ENCODE peak calls at places on chromosomes 5 and 9, in nine cellular contexts. M is fibroblast of lung, Y is neuronal stem cell, T is astrocyte, N is MM.1S, U is mammary epithelial cell, B is IMR-90, D is keratinocyte, Z is K562. K is an unnamed sample. For H3K9me3, the result is how much of the 10 kb centered on the place peaks cover.

GRCh38 chr5:44868541-44868940 is 59.8 kb downstream of the MRPS30 start:
- DNase-seq in B (no peak), N (no peak), Z (no peak), T (peak), U (no peak), Y (no peak), M (peak), D (no peak), K (peak)

GRCh38 chr5:151670074-151670686 is 16.5 kb downstream of the SPARC start:
- DNase-seq in N (no peak), T (no peak), M (peak), Y (no peak), Z (no peak), U (no peak), B (peak), D (no peak), K (no peak)

GRCh38 chr5:16508730-16509531 is 43.3 kb upstream of the ZNF622 start:
- DNase-seq in Z (peak), Y (no peak), D (peak), M (no peak), T (no peak), U (peak), N (no peak), B (no peak), K (peak)

GRCh38 chr5:169694221-169694620 is 57.1 kb downstream of the DOCK2 start:
- DNase-seq in M (peak), D (no peak), U (no peak), Y (no peak), N (no peak), T (peak), Z (no peak), B (peak), K (no peak)

GRCh38 chr9:115000217-115000639 is 69.8 kb upstream of the TNFSF8 start:
- DNase-seq in T (no peak), M (no peak), Z (no peak), D (no peak), B (no peak), N (no peak), U (no peak), Y (no peak), K (no peak)

GRCh38 chr9:101738566-101739183 is at the start of gene GRIN3A:
- DNase-seq in B (no peak), T (no peak), Y (peak), D (no peak), N (no peak), M (no peak), U (no peak), Z (peak), K (no peak)

GRCh38 chr9:22008662-22009562 is at the start of gene CDKN2B:
- DNase-seq in N (no peak), M (peak), U (peak), D (peak), Y (peak), Z (no peak), T (peak), B (peak), K (peak)

GRCh38 chr9:121285835-121286687 is 18.1 kb downstream of the GSN start:
- DNase-seq in Z (peak), D (no peak), U (peak), N (no peak), T (peak), B (peak), Y (no peak), M (peak), K (no peak)

GRCh38 chr5:78753093-78753531 is 104.5 kb upstream of the LHFPL2 start:
- DNase-seq in T (no peak), D (no peak), B (peak), M (peak), N (no peak), Z (no peak), Y (no peak), U (no peak), K (no peak)

GRCh38 chr9:76377791-76378190 is 16.4 kb downstream of the RFK start:
- DNase-seq in U (no peak), D (no peak), N (no peak), M (no peak), B (no peak), Z (no peak), T (no peak), Y (no peak), K (no peak)

GRCh38 chr9:136944094-136944518 is 432 bp downstream of the FBXW5 start:
- DNase-seq in Y (no peak), Z (peak), D (no peak), T (peak), U (peak), M (peak), B (peak), N (no peak), K (peak)

GRCh38 chr5:141475625-141476131 is at the start of gene PCDHGC3:
- DNase-seq in T (peak), Y (no peak), M (peak), N (peak), U (peak), B (peak), D (peak), Z (peak), K (no peak)

GRCh38 chr5:76114192-76114795 is 31.1 kb downstream of the SV2C start:
- DNase-seq in T (no peak), Z (no peak), M (no peak), D (no peak), N (no peak), Y (peak), U (no peak), B (no peak), K (no peak)

GRCh38 chr9:70043689-70044449 is at the start of gene MAMDC2:
- DNase-seq in Z (no peak), Y (peak), U (peak), M (peak), B (peak), N (peak), D (no peak), T (peak), K (no peak)

GRCh38 chr9:134320195-134320885 is 5.9 kb upstream of the RXRA start:
- DNase-seq in Z (no peak), D (no peak), N (no peak), T (no peak), Y (no peak), M (no peak), U (no peak), B (no peak), K (no peak)

GRCh38 chr5:154415114-154415513 is 30.7 kb upstream of the SAP30L start:
- DNase-seq in N (no peak), U (no peak), Z (no peak), T (no peak), B (no peak), D (no peak), Y (no peak), M (no peak), K (no peak)

GRCh38 chr5:17411436-17411835 is 86.6 kb upstream of the TAF11L2 start:
- DNase-seq in Z (no peak), B (peak), U (peak), M (peak), Y (no peak), T (peak), N (no peak), D (no peak), K (no peak)

GRCh38 chr9:84917366-84918063 is 248.0 kb downstream of the NTRK2 start:
- DNase-seq in U (peak), Z (no peak), D (no peak), Y (no peak), M (no peak), B (no peak), T (no peak), N (no peak), K (no peak)

GRCh38 chr9:108612510-108612909 is 243.3 kb downstream of the ACTL7B start:
- DNase-seq in M (no peak), D (no peak), B (no peak), T (no peak), U (no peak), Z (no peak), Y (no peak), N (no peak), K (no peak)

GRCh38 chr5:5546408-5546807 is 123.9 kb downstream of the ICE1 start:
- DNase-seq in B (no peak), U (no peak), Z (no peak), N (no peak), M (no peak), D (no peak), Y (no peak), T (no peak), K (no peak)

GRCh38 chr9:4832786-4833579 is 40.2 kb downstream of the RCL1 start:
- DNase-seq in U (peak), T (peak), D (peak), N (no peak), M (peak), Z (peak), B (peak), Y (no peak), K (peak)

GRCh38 chr5:141855265-141856029 is 22.8 kb downstream of the PCDH1 start:
- DNase-seq in B (no peak), U (no peak), Z (no peak), N (no peak), T (no peak), D (no peak), M (no peak), Y (no peak), K (no peak)

GRCh38 chr9:4206718-4207117 is 93.2 kb downstream of the GLIS3 start:
- DNase-seq in B (no peak), U (no peak), N (no peak), D (no peak), Y (no peak), T (no peak), M (no peak), Z (no peak), K (no peak)

GRCh38 chr9:131337131-131337848 is 47.8 kb downstream of the PLPP7 start:
- DNase-seq in D (no peak), Z (no peak), Y (no peak), T (no peak), M (no peak), U (no peak), B (no peak), N (no peak), K (no peak)

GRCh38 chr5:31982661-31983060 is 191.5 kb downstream of the GOLPH3 start:
- DNase-seq in U (no peak), B (no peak), N (no peak), Z (no peak), T (no peak), Y (no peak), D (no peak), M (peak), K (peak)

GRCh38 chr5:176877793-176878331 is 21.3 kb downstream of the HK3 start:
- DNase-seq in T (no peak), B (no peak), Y (no peak), M (no peak), D (no peak), Z (no peak), N (no peak), U (no peak), K (no peak)

GRCh38 chr5:103474671-103475070 is 87.9 kb downstream of the NUDT12 start:
- DNase-seq in Y (no peak), N (no peak), B (no peak), M (no peak), U (no peak), D (no peak), T (no peak), Z (no peak), K (peak)
- H3K9ac ChIP-seq in Y (no peak), N (no peak), B (no peak), M (no peak), U (no peak), D (no peak), T (no peak), Z (no peak), K (no peak)

GRCh38 chr5:1429501-1429900 is 15.7 kb downstream of the SLC6A3 start:
- DNase-seq in Z (no peak), T (no peak), D (no peak), N (no peak), B (no peak), M (no peak), U (no peak), Y (no peak), K (peak)

GRCh38 chr5:1431896-1432295 is 13.3 kb downstream of the SLC6A3 start:
- DNase-seq in B (no peak), D (no peak), Z (no peak), Y (no peak), T (no peak), M (no peak), N (no peak), U (no peak), K (no peak)

GRCh38 chr5:1431021-1431811 is 14.0 kb downstream of the SLC6A3 start:
- DNase-seq in T (no peak), M (no peak), N (no peak), U (no peak), Z (no peak), B (no peak), Y (no peak), D (no peak), K (no peak)

GRCh38 chr5:1429066-1429465 is 16.2 kb downstream of the SLC6A3 start:
- DNase-seq in Z (no peak), D (no peak), N (no peak), B (no peak), Y (no peak), T (no peak), M (no peak), U (no peak), K (no peak)

DNA sequence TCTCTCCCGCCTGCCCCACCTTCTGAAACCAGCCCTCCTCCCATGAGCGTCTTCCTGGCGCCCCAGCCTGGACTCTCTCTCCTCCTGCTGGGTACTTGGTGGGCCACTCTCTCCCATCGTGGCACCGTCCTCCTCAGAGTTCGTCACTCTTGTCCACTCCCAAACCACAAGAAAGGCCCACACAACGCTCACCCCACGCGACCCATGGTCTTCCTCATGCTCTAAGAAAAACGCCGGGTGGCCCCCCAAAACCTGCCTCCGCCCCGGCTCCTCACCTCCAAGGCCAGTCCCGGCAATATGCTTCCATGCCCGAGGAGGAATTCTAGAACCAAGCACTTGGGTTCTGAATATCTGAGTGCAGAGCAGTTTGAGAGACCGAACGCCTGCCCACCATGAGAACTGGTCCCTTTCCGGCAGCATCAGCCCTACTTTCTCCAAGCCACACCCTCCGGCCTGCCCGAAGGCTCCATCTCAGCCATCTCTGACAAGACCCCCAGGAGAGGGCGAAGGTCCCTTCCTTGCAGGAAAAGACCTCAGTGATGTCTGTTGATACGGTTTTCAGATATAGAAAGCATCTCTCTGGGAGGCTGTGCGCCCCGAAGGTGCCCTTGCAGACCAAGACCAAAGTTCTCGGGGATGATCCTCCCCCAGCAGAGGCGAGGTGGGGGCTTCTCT is 15.0 kb downstream of the SLC6A3 start:
- DNase-seq in M (no peak), B (no peak), Y (no peak), Z (no peak), U (no peak), T (no peak), D (no peak), N (no peak), K (no peak)
- H3K9me3 ChIP-seq in M (under half), B (under half), Y (under half), Z (under half), U (under half), T (under half), D (under half), N (under half), K (under half)

DNA sequence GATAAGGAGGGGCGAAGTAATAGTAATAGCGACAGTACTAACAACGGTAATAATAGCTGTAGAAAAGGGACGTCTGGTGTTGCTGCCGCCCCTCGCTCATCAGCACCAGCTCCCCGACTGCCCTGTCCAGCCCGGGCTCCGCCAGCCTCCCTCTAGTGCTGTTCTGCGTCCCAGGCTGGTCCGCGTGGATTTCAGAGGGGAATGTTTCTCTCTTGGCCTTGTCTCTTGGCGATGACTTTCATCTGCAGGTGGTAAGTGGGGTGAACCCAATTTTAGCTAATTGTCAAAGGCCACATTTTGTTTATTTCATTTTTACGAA is 592 bp downstream of the SNCAIP start:
- DNase-seq in Y (peak), T (peak), N (no peak), D (no peak), U (peak), B (peak), Z (no peak), M (peak), K (no peak)
- H3K4me3 ChIP-seq in Y (peak), T (peak), N (peak), D (peak), U (peak), B (peak), Z (no peak), M (peak), K (peak)

DNA sequence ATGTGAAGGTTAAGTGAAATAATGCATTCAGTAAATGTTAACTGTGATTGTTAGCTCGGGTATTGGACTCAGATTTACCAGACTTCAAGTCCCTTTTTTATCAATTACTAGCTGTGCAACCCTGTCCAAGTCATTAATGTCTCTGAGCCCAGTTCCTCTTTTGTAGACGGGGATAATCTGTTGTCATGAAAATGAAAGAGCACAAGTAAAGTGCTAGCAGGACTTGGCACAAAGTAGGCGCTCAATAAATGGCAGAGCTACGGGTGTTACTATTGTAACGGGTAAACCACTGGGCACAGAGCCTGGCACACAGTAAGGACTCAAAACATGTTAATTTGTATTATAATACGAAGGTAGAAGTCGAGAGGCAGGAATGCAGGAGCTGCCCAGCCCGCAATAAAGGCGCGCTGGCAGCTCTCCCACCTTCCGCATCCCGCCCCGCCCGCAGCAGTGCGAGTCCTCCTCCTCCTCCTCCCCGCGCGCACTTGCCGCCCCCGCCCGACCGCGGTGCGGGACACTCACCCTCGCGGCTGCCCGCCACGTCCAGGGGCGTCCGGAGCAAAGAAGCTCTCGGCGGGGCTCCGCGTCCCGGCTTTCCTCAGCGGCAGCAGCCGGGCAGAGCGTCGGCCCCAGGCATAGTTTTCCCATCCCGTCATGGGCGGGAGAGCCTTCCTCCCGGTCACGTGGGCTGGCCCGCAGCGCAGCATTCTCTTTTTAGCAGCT is at the start of gene C1QTNF2:
- DNase-seq in D (no peak), M (peak), U (peak), Y (peak), Z (no peak), T (peak), N (no peak), B (peak), K (peak)
- H3K9ac ChIP-seq in D (peak), M (peak), U (no peak), Y (no peak), Z (peak), T (peak), N (no peak), B (peak), K (no peak)